ENCODE peak calls at places on chromosomes 4 and X, in four cellular contexts. One of them, this sample, is unnamed.

GRCh38 chr4:180695851-180696250 is 1547.4 kb upstream of the TENM3 start:
- DNase-seq in CD4-positive, alpha-beta memory T cell: no peak
- DNase-seq in GM04503: no peak
- DNase-seq in stimulated activated CD4-positive, alpha-beta T cell treated with anti-CD3 and anti-CD28 coated beads, Interleukin-12 subunit alpha, Interleukin-12 subunit beta, amount 100 ng/mL, for 24 hours: no peak
- DNase-seq in this sample: peak

GRCh38 chr4:6225469-6225868 is 25.1 kb upstream of the JAKMIP1 start:
- DNase-seq in stimulated activated CD4-positive, alpha-beta T cell treated with anti-CD3 and anti-CD28 coated beads, Interleukin-12 subunit alpha, Interleukin-12 subunit beta, amount 100 ng/mL, for 24 hours: no peak
- DNase-seq in GM04503: no peak
- DNase-seq in CD4-positive, alpha-beta memory T cell: no peak
- DNase-seq in this sample: peak

GRCh38 chrX:27597506-27597905 is 7.4 kb downstream of the DCAF8L2 start:
- DNase-seq in CD4-positive, alpha-beta memory T cell: no peak
- DNase-seq in stimulated activated CD4-positive, alpha-beta T cell treated with anti-CD3 and anti-CD28 coated beads, Interleukin-12 subunit alpha, Interleukin-12 subunit beta, amount 100 ng/mL, for 24 hours: no peak
- DNase-seq in GM04503: no peak
- DNase-seq in this sample: peak

GRCh38 chr4:126123933-126124332 is 809.2 kb downstream of the FAT4 start:
- DNase-seq in GM04503: no peak
- DNase-seq in stimulated activated CD4-positive, alpha-beta T cell treated with anti-CD3 and anti-CD28 coated beads, Interleukin-12 subunit alpha, Interleukin-12 subunit beta, amount 100 ng/mL, for 24 hours: no peak
- DNase-seq in CD4-positive, alpha-beta memory T cell: no peak
- DNase-seq in this sample: no peak

GRCh38 chr4:74463123-74463522 is 18.2 kb downstream of the AREG start:
- DNase-seq in CD4-positive, alpha-beta memory T cell: no peak
- DNase-seq in GM04503: no peak
- DNase-seq in stimulated activated CD4-positive, alpha-beta T cell treated with anti-CD3 and anti-CD28 coated beads, Interleukin-12 subunit alpha, Interleukin-12 subunit beta, amount 100 ng/mL, for 24 hours: no peak
- DNase-seq in this sample: no peak

GRCh38 chr4:88858752-88859151 is 161.1 kb upstream of the NAP1L5 start:
- DNase-seq in stimulated activated CD4-positive, alpha-beta T cell treated with anti-CD3 and anti-CD28 coated beads, Interleukin-12 subunit alpha, Interleukin-12 subunit beta, amount 100 ng/mL, for 24 hours: no peak
- DNase-seq in GM04503: no peak
- DNase-seq in CD4-positive, alpha-beta memory T cell: no peak
- DNase-seq in this sample: no peak

GRCh38 chrX:1387141-1387776 is 4.7 kb downstream of the SLC25A6 start:
- DNase-seq in stimulated activated CD4-positive, alpha-beta T cell treated with anti-CD3 and anti-CD28 coated beads, Interleukin-12 subunit alpha, Interleukin-12 subunit beta, amount 100 ng/mL, for 24 hours: no peak
- DNase-seq in CD4-positive, alpha-beta memory T cell: no peak
- DNase-seq in GM04503: no peak
- DNase-seq in this sample: no peak

GRCh38 chrX:150362599-150363481 is at the start of gene MAMLD1:
- DNase-seq in GM04503: peak
- DNase-seq in CD4-positive, alpha-beta memory T cell: peak
- DNase-seq in stimulated activated CD4-positive, alpha-beta T cell treated with anti-CD3 and anti-CD28 coated beads, Interleukin-12 subunit alpha, Interleukin-12 subunit beta, amount 100 ng/mL, for 24 hours: peak
- DNase-seq in this sample: peak

GRCh38 chrX:40581333-40581910 is 652 bp downstream of the ATP6AP2 start:
- DNase-seq in GM04503: no peak
- DNase-seq in stimulated activated CD4-positive, alpha-beta T cell treated with anti-CD3 and anti-CD28 coated beads, Interleukin-12 subunit alpha, Interleukin-12 subunit beta, amount 100 ng/mL, for 24 hours: no peak
- DNase-seq in CD4-positive, alpha-beta memory T cell: peak
- DNase-seq in this sample: peak

GRCh38 chr4:142815834-142816233 is 30.3 kb downstream of the INPP4B start:
- DNase-seq in CD4-positive, alpha-beta memory T cell: no peak
- DNase-seq in GM04503: peak
- DNase-seq in stimulated activated CD4-positive, alpha-beta T cell treated with anti-CD3 and anti-CD28 coated beads, Interleukin-12 subunit alpha, Interleukin-12 subunit beta, amount 100 ng/mL, for 24 hours: peak
- DNase-seq in this sample: peak

GRCh38 chr4:153538408-153539057 is 72.4 kb downstream of the TMEM131L start:
- DNase-seq in stimulated activated CD4-positive, alpha-beta T cell treated with anti-CD3 and anti-CD28 coated beads, Interleukin-12 subunit alpha, Interleukin-12 subunit beta, amount 100 ng/mL, for 24 hours: no peak
- DNase-seq in GM04503: no peak
- DNase-seq in CD4-positive, alpha-beta memory T cell: no peak
- DNase-seq in this sample: no peak

This sample was measured in mammary epithelial cell.